ENCODE peak calls at places on chromosomes 16 and 17, in nine cellular contexts. D is Caco-2, O is COR-L47, Y is BJ, L is naive B cell, H is memory B cell, V is mucosa of gallbladder, M is prostate gland, E is AG08395. C is an unnamed sample.

GRCh38 chr17:81582769-81583168 is 30.6 kb upstream of the FAAP100 start:
- DNase-seq in D (no peak), L (no peak), V (no peak), Y (no peak), O (no peak), H (no peak), E (no peak), M (no peak), C (no peak)

GRCh38 chr16:88650749-88651275 is at the start of gene CYBA:
- DNase-seq in O (no peak), H (peak), M (peak), V (peak), D (peak), E (peak), L (peak), Y (no peak), C (no peak)

GRCh38 chr17:57913576-57914273 is 41.5 kb downstream of the CUEDC1 start:
- DNase-seq in H (no peak), V (no peak), L (no peak), Y (no peak), M (no peak), D (no peak), E (no peak), O (no peak), C (no peak)

GRCh38 chr16:28309811-28310311 is 17.5 kb downstream of the SBK1 start:
- DNase-seq in Y (no peak), O (no peak), D (no peak), H (peak), V (peak), M (no peak), E (no peak), L (peak), C (no peak)

GRCh38 chr17:55098765-55099164 is 130.2 kb downstream of the STXBP4 start:
- DNase-seq in Y (no peak), M (no peak), O (no peak), D (no peak), L (no peak), H (no peak), E (no peak), V (no peak), C (no peak)

GRCh38 chr17:57563968-57564367 is 181.1 kb downstream of the CCDC182 start:
- DNase-seq in M (no peak), O (no peak), V (no peak), H (no peak), Y (no peak), D (no peak), L (no peak), E (no peak), C (no peak)

GRCh38 chr16:82660078-82660645 is 33.4 kb downstream of the CDH13 start:
- DNase-seq in D (no peak), M (no peak), E (peak), L (no peak), H (no peak), O (no peak), V (no peak), Y (no peak), C (no peak)

GRCh38 chr17:34226011-34226410 is 29.1 kb upstream of the CCL2 start:
- DNase-seq in E (peak), L (no peak), M (no peak), V (no peak), Y (peak), D (no peak), H (no peak), O (no peak), C (no peak)

GRCh38 chr17:14553847-14554246 is 253.0 kb downstream of the HS3ST3B1 start:
- DNase-seq in H (no peak), V (no peak), O (no peak), D (no peak), Y (no peak), M (no peak), E (no peak), L (no peak), C (peak)

GRCh38 chr16:20181386-20181785 is 107.7 kb upstream of the GPR139 start:
- DNase-seq in O (no peak), H (no peak), V (no peak), M (no peak), D (no peak), L (no peak), Y (no peak), E (no peak), C (no peak)

GRCh38 chr17:80870401-80870800 is 121.2 kb upstream of the CHMP6 start:
- DNase-seq in V (no peak), Y (no peak), L (no peak), O (no peak), D (no peak), E (no peak), M (no peak), H (no peak), C (no peak)